ENCODE peak calls at places on chromosome 11, in six cellular contexts. Q, C, F, H, T and L are unnamed samples.

GRCh38 chr11:91248199-91248807 is 976.3 kb upstream of the FAT3 start:
- DNase-seq in T (peak), Q (peak), H (no peak), F (peak), C (peak), L (no peak)

GRCh38 chr11:102428696-102429095 is 23.9 kb downstream of the TMEM123 start:
- DNase-seq in C (no peak), Q (no peak), T (no peak), F (no peak), H (no peak), L (no peak)

GRCh38 chr11:67213251-67213650 is 53.0 kb upstream of the GRK2 start:
- DNase-seq in H (no peak), C (no peak), T (no peak), F (no peak), Q (no peak), L (no peak)

GRCh38 chr11:13286247-13286821 is 8.7 kb downstream of the BMAL1 start:
- DNase-seq in Q (no peak), F (no peak), T (no peak), C (no peak), H (no peak), L (no peak)

GRCh38 chr11:63920870-63921417 is 4.0 kb upstream of the RCOR2 start:
- DNase-seq in F (no peak), H (no peak), C (no peak), T (no peak), Q (no peak), L (no peak)

GRCh38 chr11:112513936-112514716 is 253.5 kb upstream of the PLET1 start:
- DNase-seq in F (no peak), C (peak), H (no peak), Q (no peak), T (no peak), L (no peak)

GRCh38 chr11:103928040-103928555 is 108.3 kb upstream of the DDI1 start:
- DNase-seq in C (no peak), F (no peak), H (no peak), Q (no peak), T (no peak), L (no peak)

GRCh38 chr11:69943066-69943465 is 123.8 kb upstream of the FGF3 start:
- DNase-seq in F (no peak), T (peak), Q (no peak), C (no peak), H (no peak), L (no peak)

GRCh38 chr11:75029836-75030631 is 41.3 kb downstream of the NEU3 start:
- DNase-seq in C (no peak), F (peak), H (no peak), T (no peak), Q (peak), L (no peak)

GRCh38 chr11:22733433-22733832 is 67.0 kb downstream of the GAS2 start:
- DNase-seq in T (no peak), C (no peak), F (no peak), Q (no peak), H (no peak), L (no peak)

GRCh38 chr11:101759771-101760450 is 154.9 kb upstream of the CEP126 start:
- DNase-seq in F (peak), H (no peak), Q (no peak), T (peak), C (no peak), L (no peak)

GRCh38 chr11:82989628-82990404 is 81.9 kb downstream of the RAB30 start:
- DNase-seq in Q (no peak), H (no peak), F (no peak), C (no peak), T (no peak), L (no peak)

DNA sequence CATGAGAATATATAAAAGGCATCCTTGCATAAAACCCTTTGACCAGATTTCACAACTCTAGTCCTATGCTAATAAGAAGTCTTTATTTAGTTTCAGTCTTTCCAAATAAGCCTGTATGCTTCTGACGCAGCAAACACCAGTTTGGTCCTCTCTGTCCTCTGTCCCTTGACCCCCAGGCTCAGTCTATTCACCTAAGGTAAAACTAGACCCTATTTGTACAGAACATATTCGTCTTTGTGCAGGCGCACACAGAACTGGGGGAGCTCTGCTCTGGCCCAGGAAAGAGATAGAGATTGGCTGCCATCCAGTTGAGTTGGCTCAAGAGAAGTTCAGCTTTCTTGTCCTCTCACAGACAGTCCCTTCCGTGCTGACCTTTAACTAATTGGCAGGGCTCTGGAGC is 21.0 kb upstream of the PSMA1 start:
- DNase-seq in C (no peak), F (no peak), T (no peak), H (no peak), Q (peak), L (no peak)
- H3K27ac ChIP-seq in C (no peak), F (no peak), T (no peak), H (peak), Q (no peak), L (no peak)

DNA sequence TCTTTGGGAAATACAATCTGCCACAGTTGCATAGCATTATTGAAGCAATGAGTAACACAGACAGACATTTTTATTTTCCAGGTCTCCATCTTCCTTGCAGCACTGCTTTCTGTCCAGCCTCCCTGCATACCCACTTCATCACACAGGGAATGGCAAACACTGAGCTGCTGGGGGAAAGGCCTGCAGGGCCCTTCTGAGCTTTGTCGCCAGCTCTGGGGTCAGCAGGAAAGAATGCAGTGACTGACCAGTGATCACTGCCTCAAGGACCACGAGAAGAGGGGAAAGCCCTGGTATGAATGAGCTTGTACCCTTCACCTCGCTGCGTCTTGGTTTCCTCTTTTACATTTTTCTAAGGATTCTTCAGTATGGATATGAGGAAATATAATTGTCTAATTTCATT is 21.3 kb upstream of the MICAL2 start:
- DNase-seq in C (no peak), H (no peak), T (no peak), F (no peak), Q (no peak), L (no peak)
- H3K27ac ChIP-seq in C (no peak), H (peak), T (peak), F (peak), Q (no peak), L (no peak)

GRCh38 chr11:76919467-76919866 is 58.7 kb downstream of the ACER3 start:
- DNase-seq in F (no peak), C (no peak), Q (no peak), T (no peak), H (no peak), L (no peak)

GRCh38 chr11:76919887-76920746 is 59.4 kb downstream of the ACER3 start:
- DNase-seq in Q (peak), C (peak), H (peak), F (peak), T (peak), L (peak)

GRCh38 chr11:76916712-76917111 is 56.0 kb downstream of the ACER3 start:
- DNase-seq in C (no peak), Q (no peak), F (no peak), T (no peak), H (no peak), L (no peak)

DNA sequence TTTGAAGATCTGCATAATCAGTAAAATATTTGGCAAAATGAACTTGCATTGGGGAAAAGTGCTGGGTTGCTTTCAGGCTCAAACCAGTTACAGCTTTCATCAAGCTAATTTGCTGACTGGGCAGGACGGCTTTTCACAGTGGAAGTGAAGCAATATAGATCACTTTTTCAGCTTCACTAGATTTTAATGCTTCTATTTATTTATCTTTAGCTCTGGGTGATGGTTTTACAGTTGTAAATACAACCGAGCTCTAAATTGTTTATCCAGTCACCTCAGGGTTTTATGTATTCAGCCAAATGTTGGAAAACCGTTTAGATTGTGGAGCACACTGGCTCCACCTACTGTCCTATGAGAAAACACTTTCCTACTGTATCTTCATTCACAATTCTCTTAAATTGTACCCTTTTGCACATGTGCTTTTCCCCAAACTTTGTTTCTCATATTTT is 58.2 kb downstream of the ACER3 start:
- DNase-seq in Q (no peak), T (peak), H (no peak), C (peak), F (peak), L (peak)
- H3K27ac ChIP-seq in Q (no peak), T (no peak), H (no peak), C (no peak), F (no peak), L (peak)

DNA sequence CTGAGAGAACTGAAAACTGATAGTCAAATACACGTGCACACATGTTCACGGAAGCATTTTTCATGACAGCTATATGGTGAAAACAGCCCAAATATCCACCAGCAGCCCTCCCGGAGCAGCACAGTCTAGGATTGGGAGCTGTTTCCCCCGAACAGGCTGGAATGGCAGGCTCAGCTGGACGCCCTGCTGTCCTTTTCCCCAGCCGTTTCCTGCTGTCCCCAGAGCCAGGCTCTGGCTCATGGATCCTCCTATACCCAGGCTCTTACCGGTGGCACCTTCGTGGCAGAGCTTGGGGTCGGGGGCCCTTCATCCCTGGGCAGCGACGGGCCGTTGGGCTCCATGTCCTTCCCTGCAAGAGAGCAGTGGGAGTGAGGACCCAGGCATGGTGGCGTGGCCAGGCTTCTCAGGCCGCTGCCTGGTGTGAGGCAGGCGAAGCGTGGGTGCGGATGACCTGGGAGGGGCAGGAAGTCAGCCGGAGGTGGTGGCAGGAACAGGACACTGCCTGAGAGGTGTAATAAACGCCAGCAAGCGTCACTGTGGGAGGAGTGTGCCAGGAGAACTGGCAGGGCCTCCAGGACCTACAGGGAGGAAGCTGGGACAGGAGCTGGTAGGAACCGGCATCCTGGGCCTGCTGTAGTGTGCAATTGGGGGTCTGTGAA is 38.8 kb downstream of the OSBPL5 start:
- DNase-seq in H (no peak), C (no peak), T (peak), Q (peak), F (no peak), L (no peak)
- H3K27ac ChIP-seq in H (no peak), C (no peak), T (peak), Q (no peak), F (no peak), L (no peak)

GRCh38 chr11:33373636-33374035 is 116.5 kb downstream of the HIPK3 start:
- DNase-seq in Q (no peak), F (peak), H (no peak), T (no peak), C (no peak), L (no peak)

GRCh38 chr11:33377100-33377851 is 120.1 kb downstream of the HIPK3 start:
- DNase-seq in F (peak), Q (no peak), H (no peak), T (no peak), C (no peak), L (no peak)

GRCh38 chr11:33375688-33376311 is 118.6 kb downstream of the HIPK3 start:
- DNase-seq in F (peak), Q (no peak), T (no peak), C (peak), H (no peak), L (no peak)

GRCh38 chr11:33376331-33377099 is 119.3 kb downstream of the HIPK3 start:
- DNase-seq in Q (no peak), F (no peak), H (no peak), C (peak), T (no peak), L (peak)

GRCh38 chr11:33375236-33375635 is 118.1 kb downstream of the HIPK3 start:
- DNase-seq in T (no peak), H (no peak), F (no peak), Q (no peak), C (no peak), L (no peak)
- H3K27ac ChIP-seq in T (no peak), H (no peak), F (no peak), Q (no peak), C (no peak), L (no peak)

GRCh38 chr11:1138053-1138452 is 19.7 kb upstream of the MUC5AC start:
- DNase-seq in Q (no peak), T (no peak), H (no peak), C (no peak), F (peak), L (no peak)
- H3K27ac ChIP-seq in Q (no peak), T (no peak), H (no peak), C (no peak), F (no peak), L (no peak)

GRCh38 chr11:5460983-5461621 is 12.0 kb downstream of the OR51I2 start:
- DNase-seq in F (no peak), Q (no peak), T (no peak), H (no peak), C (no peak), L (no peak)
- H3K27ac ChIP-seq in F (no peak), Q (no peak), T (peak), H (no peak), C (no peak), L (no peak)